ENCODE peak calls at places on chromosomes 6 and 20, in five cellular contexts. One of them, this sample, is unnamed.

GRCh38 chr6:105184921-105185320 is 5.1 kb upstream of the POPDC3 start:
- DNase-seq in left ventricle myocardium inferior: no peak
- DNase-seq in CD8-positive, alpha-beta T cell: no peak
- DNase-seq in cardiac muscle cell: no peak
- DNase-seq in colonic mucosa: no peak
- DNase-seq in this sample: no peak

GRCh38 chr6:53647437-53648094 is 18.0 kb downstream of the KLHL31 start:
- DNase-seq in left ventricle myocardium inferior: no peak
- DNase-seq in CD8-positive, alpha-beta T cell: no peak
- DNase-seq in cardiac muscle cell: no peak
- DNase-seq in colonic mucosa: no peak
- DNase-seq in this sample: peak

GRCh38 chr6:11202513-11203305 is 29.8 kb downstream of the NEDD9 start:
- DNase-seq in left ventricle myocardium inferior: no peak
- DNase-seq in CD8-positive, alpha-beta T cell: no peak
- DNase-seq in cardiac muscle cell: no peak
- DNase-seq in colonic mucosa: no peak
- DNase-seq in this sample: no peak

GRCh38 chr20:2112910-2113309 is 11.3 kb downstream of the STK35 start:
- DNase-seq in left ventricle myocardium inferior: no peak
- DNase-seq in CD8-positive, alpha-beta T cell: no peak
- DNase-seq in cardiac muscle cell: no peak
- DNase-seq in colonic mucosa: no peak
- DNase-seq in this sample: no peak

GRCh38 chr6:51526049-51526448 is 561.4 kb downstream of the PKHD1 start:
- DNase-seq in left ventricle myocardium inferior: no peak
- DNase-seq in CD8-positive, alpha-beta T cell: no peak
- DNase-seq in cardiac muscle cell: no peak
- DNase-seq in colonic mucosa: no peak
- DNase-seq in this sample: no peak

GRCh38 chr6:7879980-7880717 is 30.4 kb downstream of the TXNDC5 start:
- DNase-seq in left ventricle myocardium inferior: no peak
- DNase-seq in CD8-positive, alpha-beta T cell: no peak
- DNase-seq in cardiac muscle cell: no peak
- DNase-seq in colonic mucosa: no peak
- DNase-seq in this sample: no peak

GRCh38 chr6:101539510-101540245 is 146.2 kb downstream of the GRIK2 start:
- DNase-seq in left ventricle myocardium inferior: no peak
- DNase-seq in CD8-positive, alpha-beta T cell: no peak
- DNase-seq in cardiac muscle cell: no peak
- DNase-seq in colonic mucosa: no peak
- DNase-seq in this sample: no peak

GRCh38 chr6:132443206-132443605 is 41.9 kb upstream of the MOXD1 start:
- DNase-seq in left ventricle myocardium inferior: no peak
- DNase-seq in CD8-positive, alpha-beta T cell: no peak
- DNase-seq in cardiac muscle cell: no peak
- DNase-seq in colonic mucosa: no peak
- DNase-seq in this sample: no peak

GRCh38 chr20:6395695-6396094 is 272.9 kb upstream of the FERMT1 start:
- DNase-seq in left ventricle myocardium inferior: no peak
- DNase-seq in CD8-positive, alpha-beta T cell: no peak
- DNase-seq in cardiac muscle cell: no peak
- DNase-seq in colonic mucosa: no peak
- DNase-seq in this sample: no peak

GRCh38 chr20:19252670-19253120 is 40.3 kb downstream of the SLC24A3 start:
- DNase-seq in left ventricle myocardium inferior: no peak
- DNase-seq in CD8-positive, alpha-beta T cell: no peak
- DNase-seq in cardiac muscle cell: no peak
- DNase-seq in colonic mucosa: peak
- DNase-seq in this sample: peak

GRCh38 chr20:10034717-10035571 is at the start of gene ANKEF1:
- DNase-seq in left ventricle myocardium inferior: peak
- DNase-seq in CD8-positive, alpha-beta T cell: peak
- DNase-seq in cardiac muscle cell: peak
- DNase-seq in colonic mucosa: peak
- DNase-seq in this sample: peak

GRCh38 chr20:44532981-44533331 is 11.1 kb upstream of the SERINC3 start:
- DNase-seq in left ventricle myocardium inferior: no peak
- DNase-seq in CD8-positive, alpha-beta T cell: no peak
- DNase-seq in cardiac muscle cell: no peak
- DNase-seq in colonic mucosa: no peak
- DNase-seq in this sample: no peak

GRCh38 chr6:70860044-70860443 is 96.8 kb downstream of the B3GAT2 start:
- DNase-seq in left ventricle myocardium inferior: no peak
- DNase-seq in CD8-positive, alpha-beta T cell: no peak
- DNase-seq in cardiac muscle cell: no peak
- DNase-seq in colonic mucosa: no peak
- DNase-seq in this sample: no peak

GRCh38 chr6:134007077-134007476 is 45.3 kb downstream of the SLC2A12 start:
- DNase-seq in left ventricle myocardium inferior: no peak
- DNase-seq in CD8-positive, alpha-beta T cell: no peak
- DNase-seq in cardiac muscle cell: no peak
- DNase-seq in colonic mucosa: peak
- DNase-seq in this sample: no peak

GRCh38 chr20:49729780-49730179 is 16.1 kb upstream of the B4GALT5 start:
- DNase-seq in left ventricle myocardium inferior: no peak
- DNase-seq in CD8-positive, alpha-beta T cell: no peak
- DNase-seq in cardiac muscle cell: no peak
- DNase-seq in colonic mucosa: no peak
- DNase-seq in this sample: no peak

GRCh38 chr6:42781546-42781810 is 374 bp upstream of the BICRAL start:
- DNase-seq in left ventricle myocardium inferior: no peak
- DNase-seq in CD8-positive, alpha-beta T cell: no peak
- DNase-seq in cardiac muscle cell: peak
- DNase-seq in colonic mucosa: no peak
- DNase-seq in this sample: no peak

GRCh38 chr6:32179746-32180405 is 1.7 kb downstream of the RNF5 start:
- DNase-seq in left ventricle myocardium inferior: no peak
- DNase-seq in CD8-positive, alpha-beta T cell: no peak
- DNase-seq in cardiac muscle cell: no peak
- DNase-seq in colonic mucosa: no peak
- DNase-seq in this sample: no peak

GRCh38 chr6:107107791-107108190 is 7.5 kb downstream of the BEND3 start:
- DNase-seq in left ventricle myocardium inferior: no peak
- DNase-seq in CD8-positive, alpha-beta T cell: no peak
- DNase-seq in cardiac muscle cell: no peak
- DNase-seq in colonic mucosa: no peak
- DNase-seq in this sample: no peak

GRCh38 chr6:54910326-54910952 is 63.9 kb downstream of the FAM83B start:
- DNase-seq in left ventricle myocardium inferior: no peak
- DNase-seq in CD8-positive, alpha-beta T cell: no peak
- DNase-seq in cardiac muscle cell: no peak
- DNase-seq in colonic mucosa: peak
- DNase-seq in this sample: no peak

GRCh38 chr6:149566372-149567193 is at the start of gene GINM1:
- DNase-seq in left ventricle myocardium inferior: peak
- DNase-seq in CD8-positive, alpha-beta T cell: peak
- DNase-seq in cardiac muscle cell: peak
- DNase-seq in colonic mucosa: peak
- DNase-seq in this sample: peak

GRCh38 chr20:53527196-53527595 is 66.4 kb downstream of the ZNF217 start:
- DNase-seq in left ventricle myocardium inferior: no peak
- DNase-seq in CD8-positive, alpha-beta T cell: no peak
- DNase-seq in cardiac muscle cell: no peak
- DNase-seq in colonic mucosa: no peak
- DNase-seq in this sample: no peak

GRCh38 chr20:36805396-36805795 is 31.8 kb upstream of the DSN1 start:
- DNase-seq in left ventricle myocardium inferior: no peak
- DNase-seq in CD8-positive, alpha-beta T cell: no peak
- DNase-seq in cardiac muscle cell: no peak
- DNase-seq in colonic mucosa: no peak
- DNase-seq in this sample: no peak

GRCh38 chr6:7707787-7708186 is 18.1 kb upstream of the BMP6 start:
- DNase-seq in left ventricle myocardium inferior: no peak
- DNase-seq in CD8-positive, alpha-beta T cell: no peak
- DNase-seq in cardiac muscle cell: no peak
- DNase-seq in colonic mucosa: no peak
- DNase-seq in this sample: no peak

GRCh38 chr6:30394139-30394538 is 49.2 kb downstream of the RPP21 start:
- DNase-seq in left ventricle myocardium inferior: no peak
- DNase-seq in CD8-positive, alpha-beta T cell: no peak
- DNase-seq in cardiac muscle cell: no peak
- DNase-seq in colonic mucosa: peak
- DNase-seq in this sample: peak

GRCh38 chr6:146775227-146775626 is 176.5 kb downstream of the ADGB start:
- DNase-seq in left ventricle myocardium inferior: no peak
- DNase-seq in CD8-positive, alpha-beta T cell: no peak
- DNase-seq in cardiac muscle cell: no peak
- DNase-seq in colonic mucosa: no peak
- DNase-seq in this sample: no peak

GRCh38 chr6:56652994-56653393 is 10.3 kb upstream of the DST start:
- DNase-seq in left ventricle myocardium inferior: no peak
- DNase-seq in CD8-positive, alpha-beta T cell: no peak
- DNase-seq in cardiac muscle cell: no peak
- DNase-seq in colonic mucosa: no peak
- DNase-seq in this sample: no peak

GRCh38 chr20:2771631-2772080 is 28.8 kb downstream of the CPXM1 start:
- DNase-seq in left ventricle myocardium inferior: no peak
- DNase-seq in CD8-positive, alpha-beta T cell: no peak
- DNase-seq in cardiac muscle cell: no peak
- DNase-seq in colonic mucosa: no peak
- DNase-seq in this sample: no peak

GRCh38 chr6:3229566-3230274 is 2.3 kb upstream of the TUBB2B start:
- DNase-seq in left ventricle myocardium inferior: no peak
- DNase-seq in CD8-positive, alpha-beta T cell: no peak
- DNase-seq in cardiac muscle cell: peak
- DNase-seq in colonic mucosa: no peak
- DNase-seq in this sample: peak

GRCh38 chr20:32945710-32946221 is 58.5 kb downstream of the SUN5 start:
- DNase-seq in left ventricle myocardium inferior: no peak
- DNase-seq in CD8-positive, alpha-beta T cell: no peak
- DNase-seq in cardiac muscle cell: peak
- DNase-seq in colonic mucosa: no peak
- DNase-seq in this sample: no peak

GRCh38 chr6:14518515-14519217 is 401.1 kb downstream of the CD83 start:
- DNase-seq in left ventricle myocardium inferior: no peak
- DNase-seq in CD8-positive, alpha-beta T cell: no peak
- DNase-seq in cardiac muscle cell: peak
- DNase-seq in colonic mucosa: no peak
- DNase-seq in this sample: no peak

GRCh38 chr6:134372603-134373281 is 54.8 kb upstream of the SGK1 start:
- DNase-seq in left ventricle myocardium inferior: peak
- DNase-seq in CD8-positive, alpha-beta T cell: no peak
- DNase-seq in cardiac muscle cell: no peak
- DNase-seq in colonic mucosa: peak
- DNase-seq in this sample: no peak

GRCh38 chr20:57930328-57930727 is 220.5 kb upstream of the PMEPA1 start:
- DNase-seq in left ventricle myocardium inferior: no peak
- DNase-seq in CD8-positive, alpha-beta T cell: no peak
- DNase-seq in cardiac muscle cell: no peak
- DNase-seq in colonic mucosa: no peak
- DNase-seq in this sample: peak

GRCh38 chr6:98946877-98947410 is 802 bp downstream of the FBXL4 start:
- DNase-seq in left ventricle myocardium inferior: no peak
- DNase-seq in CD8-positive, alpha-beta T cell: peak
- DNase-seq in cardiac muscle cell: no peak
- DNase-seq in colonic mucosa: peak
- DNase-seq in this sample: peak

GRCh38 chr6:15417811-15418210 is 171.9 kb downstream of the JARID2 start:
- DNase-seq in left ventricle myocardium inferior: no peak
- DNase-seq in CD8-positive, alpha-beta T cell: no peak
- DNase-seq in cardiac muscle cell: no peak
- DNase-seq in colonic mucosa: no peak
- DNase-seq in this sample: no peak

GRCh38 chr6:26028753-26029569 is 58.3 kb upstream of the HFE start:
- DNase-seq in left ventricle myocardium inferior: no peak
- DNase-seq in CD8-positive, alpha-beta T cell: no peak
- DNase-seq in cardiac muscle cell: no peak
- DNase-seq in colonic mucosa: no peak
- DNase-seq in this sample: no peak
- H3K27ac ChIP-seq in left ventricle myocardium inferior: no peak
- H3K27ac ChIP-seq in CD8-positive, alpha-beta T cell: no peak
- H3K27ac ChIP-seq in cardiac muscle cell: peak
- H3K27ac ChIP-seq in colonic mucosa: no peak
- H3K27ac ChIP-seq in this sample: no peak

DNA sequence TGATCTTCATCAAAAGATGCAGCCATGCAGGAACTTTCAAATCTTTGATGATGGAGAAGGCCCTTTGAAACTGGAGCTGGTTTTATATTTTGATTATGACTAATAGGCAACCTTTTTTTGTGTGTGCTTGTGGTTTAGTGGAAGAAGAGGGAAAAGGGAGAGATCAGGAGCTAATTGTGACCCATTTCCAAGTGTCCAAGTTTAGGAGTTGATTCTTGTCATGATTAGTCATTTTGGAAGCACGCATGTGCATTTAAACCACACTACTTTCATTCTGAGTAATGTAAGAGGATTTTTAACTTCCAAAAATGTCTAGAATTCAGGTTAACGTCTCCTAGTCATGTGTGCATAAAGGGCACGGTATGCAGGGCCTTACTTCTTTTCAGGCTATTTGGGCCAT is 3.5 kb downstream of the FOXO3 start:
- DNase-seq in left ventricle myocardium inferior: no peak
- DNase-seq in CD8-positive, alpha-beta T cell: no peak
- DNase-seq in cardiac muscle cell: no peak
- DNase-seq in colonic mucosa: no peak
- DNase-seq in this sample: no peak
- H3K27ac ChIP-seq in left ventricle myocardium inferior: peak
- H3K27ac ChIP-seq in CD8-positive, alpha-beta T cell: no peak
- H3K27ac ChIP-seq in cardiac muscle cell: no peak
- H3K27ac ChIP-seq in colonic mucosa: peak
- H3K27ac ChIP-seq in this sample: peak

DNA sequence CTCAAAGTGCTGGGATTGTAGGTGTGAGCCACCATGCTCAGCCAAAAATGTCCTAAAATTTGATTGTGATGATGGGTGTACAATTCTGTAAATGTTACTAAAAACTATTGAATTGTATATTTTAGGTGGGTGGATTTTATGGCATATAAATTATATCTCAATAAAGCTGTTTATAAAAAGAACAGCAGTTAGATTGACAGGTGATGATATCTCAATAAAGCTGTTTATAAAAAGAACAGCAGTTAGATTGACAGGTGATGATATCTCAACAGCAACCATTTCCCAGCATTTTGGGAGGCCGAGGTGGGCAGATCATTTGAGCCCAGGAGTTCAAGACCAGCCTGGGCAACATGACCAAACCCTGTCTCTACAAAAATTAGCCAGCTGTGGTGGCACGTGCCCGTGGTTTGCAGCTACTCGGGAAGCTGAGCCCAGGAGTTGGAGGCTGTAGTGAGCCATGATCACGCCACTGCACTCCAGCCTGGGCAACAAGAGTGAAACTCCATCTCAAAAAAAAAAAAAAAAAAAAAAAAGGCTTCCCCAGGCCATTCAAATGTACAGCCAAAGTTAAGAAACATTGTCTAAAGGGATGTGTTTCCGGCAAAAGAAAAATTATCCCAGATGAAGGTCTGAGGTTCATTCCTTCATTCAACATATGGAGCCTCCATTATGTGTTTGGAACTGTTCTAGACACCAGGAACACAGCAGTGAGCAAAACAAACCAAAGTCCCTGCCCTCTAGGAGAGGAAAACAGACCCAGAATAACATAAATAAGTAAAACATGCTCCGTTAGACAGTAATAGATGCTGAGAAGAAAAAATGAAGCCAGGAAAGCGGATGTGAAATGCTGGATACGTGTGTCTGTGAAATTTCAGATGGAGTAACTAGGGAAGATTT is 1.7 kb upstream of the RBCK1 start:
- DNase-seq in left ventricle myocardium inferior: no peak
- DNase-seq in CD8-positive, alpha-beta T cell: no peak
- DNase-seq in cardiac muscle cell: no peak
- DNase-seq in colonic mucosa: no peak
- DNase-seq in this sample: no peak
- H3K27ac ChIP-seq in left ventricle myocardium inferior: peak
- H3K27ac ChIP-seq in CD8-positive, alpha-beta T cell: no peak
- H3K27ac ChIP-seq in cardiac muscle cell: no peak
- H3K27ac ChIP-seq in colonic mucosa: peak
- H3K27ac ChIP-seq in this sample: peak

GRCh38 chr20:41167118-41167470 is 29.8 kb downstream of the PLCG1 start:
- DNase-seq in left ventricle myocardium inferior: no peak
- DNase-seq in CD8-positive, alpha-beta T cell: no peak
- DNase-seq in cardiac muscle cell: no peak
- DNase-seq in colonic mucosa: no peak
- DNase-seq in this sample: no peak
- H3K27ac ChIP-seq in left ventricle myocardium inferior: no peak
- H3K27ac ChIP-seq in CD8-positive, alpha-beta T cell: peak
- H3K27ac ChIP-seq in cardiac muscle cell: no peak
- H3K27ac ChIP-seq in colonic mucosa: no peak
- H3K27ac ChIP-seq in this sample: no peak

This sample was measured in Peyer's patch.